ENCODE peak calls at places on chromosomes 4 and X, in nine cellular contexts. L, V, N, H, F, Y, U, T and D are unnamed samples.

GRCh38 chr4:102497986-102498385 is 3.2 kb upstream of the NFKB1 start:
- DNase-seq in U (no peak), N (no peak), V (no peak), Y (no peak), F (no peak), L (no peak), H (no peak), T (no peak), D (no peak)

GRCh38 chr4:37767546-37767945 is 58.9 kb upstream of the PGM2 start:
- DNase-seq in N (peak; percentile 78), Y (no peak), F (peak; percentile 57), V (peak; percentile 9), H (no peak), U (peak; percentile 66), T (no peak), L (peak; percentile 68), D (peak; percentile 69)

GRCh38 chrX:130778773-130779172 is 124.2 kb downstream of the ENOX2 start:
- DNase-seq in F (no peak), Y (no peak), T (no peak), L (peak; percentile 16), U (no peak), H (no peak), V (no peak), N (no peak), D (no peak)

GRCh38 chrX:42803320-42803719 is 25.4 kb upstream of the PPP1R2C start:
- DNase-seq in V (no peak), H (no peak), U (no peak), F (peak; percentile 66), N (no peak), Y (no peak), T (no peak), L (peak; percentile 74), D (no peak)

GRCh38 chr4:156956359-156956758 is 15.2 kb downstream of the PDGFC start:
- DNase-seq in U (no peak), H (no peak), T (no peak), Y (no peak), N (no peak), F (no peak), V (no peak), L (no peak), D (no peak)

GRCh38 chrX:16479206-16479869 is 170.6 kb upstream of the S100G start:
- DNase-seq in N (no peak), H (no peak), F (peak; percentile 69), U (no peak), T (no peak), Y (no peak), V (peak; percentile 86), L (peak; percentile 77), D (no peak)

GRCh38 chrX:9342581-9343051 is 122.2 kb upstream of the TBL1X start:
- DNase-seq in T (peak; percentile 55), U (peak; percentile 76), L (peak; percentile 80), N (peak; percentile 78), Y (peak; percentile 71), V (peak; percentile 73), H (peak; percentile 44), F (peak; percentile 71), D (peak; percentile 86)

GRCh38 chrX:78035061-78035460 is 65.6 kb upstream of the PGAM4 start:
- DNase-seq in F (no peak), L (no peak), T (no peak), V (no peak), Y (no peak), U (no peak), N (no peak), H (no peak), D (no peak)

GRCh38 chr4:89590102-89590501 is 246.9 kb downstream of the SNCA start:
- DNase-seq in N (no peak), L (no peak), Y (no peak), T (no peak), F (no peak), H (no peak), V (no peak), U (no peak), D (no peak)

GRCh38 chr4:19803406-19803805 is 448.3 kb upstream of the SLIT2 start:
- DNase-seq in U (no peak), T (no peak), H (no peak), V (no peak), N (no peak), Y (no peak), F (peak; percentile 15), L (peak; percentile 28), D (no peak)

GRCh38 chrX:23764585-23764984 is 18.4 kb upstream of the SAT1 start:
- DNase-seq in V (no peak), T (no peak), H (no peak), L (no peak), N (no peak), F (no peak), U (no peak), Y (no peak), D (no peak)

GRCh38 chr4:1105662-1106061 is 7.7 kb downstream of the RNF212 start:
- DNase-seq in Y (no peak), T (no peak), V (no peak), N (no peak), L (no peak), H (no peak), U (no peak), F (no peak), D (no peak)

GRCh38 chrX:147217334-147217733 is 402.8 kb upstream of the CXorf51A start:
- DNase-seq in H (no peak), U (no peak), Y (no peak), V (no peak), F (no peak), L (no peak), N (no peak), T (no peak), D (no peak)

GRCh38 chrX:71846429-71846828 is 64.2 kb upstream of the NHSL2 start:
- DNase-seq in V (no peak), H (no peak), U (no peak), T (no peak), F (peak; percentile 72), N (no peak), L (peak; percentile 80), Y (no peak), D (no peak)

GRCh38 chr4:56004235-56004634 is 55.5 kb downstream of the CEP135 start:
- DNase-seq in T (no peak), H (no peak), L (no peak), F (no peak), Y (no peak), V (no peak), N (no peak), U (no peak), D (no peak)

GRCh38 chr4:127631420-127631819 is 1.3 kb upstream of the INTU start:
- DNase-seq in F (no peak), U (no peak), N (no peak), H (no peak), Y (no peak), L (peak; percentile 17), T (no peak), V (peak; percentile 17), D (no peak)

GRCh38 chr4:24657768-24658617 is 73.6 kb upstream of the DHX15 start:
- DNase-seq in N (peak; percentile 58), T (no peak), V (peak; percentile 24), Y (peak; percentile 47), U (peak; percentile 26), L (peak; percentile 97), F (peak; percentile 97), H (no peak), D (no peak)

GRCh38 chrX:94695910-94696309 is 1021.9 kb downstream of the FAM133A start:
- DNase-seq in L (no peak), V (no peak), N (no peak), T (no peak), F (no peak), U (no peak), Y (no peak), H (no peak), D (no peak)

DNA sequence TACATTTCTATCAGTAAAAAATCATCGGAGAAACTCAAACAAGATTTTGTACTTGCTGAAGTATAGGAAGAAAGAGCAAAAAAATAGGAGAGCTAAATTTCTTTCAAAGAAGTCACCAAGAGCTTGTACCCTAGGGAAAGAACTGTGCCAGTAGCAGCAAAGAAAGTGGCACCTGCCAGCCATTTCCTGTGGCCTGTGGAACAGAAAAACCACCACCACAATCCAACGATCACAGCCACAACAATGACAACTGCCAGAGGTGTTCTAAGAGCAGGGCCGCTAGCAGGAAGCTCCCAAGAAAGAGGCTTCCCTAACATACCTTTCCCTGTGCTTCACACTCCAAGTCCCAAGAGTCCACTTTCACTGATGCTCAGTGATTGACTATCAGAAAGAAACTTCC is 266.1 kb upstream of the GPC4 start:
- DNase-seq in Y (no peak), V (no peak), L (no peak), H (no peak), T (no peak), F (no peak), U (no peak), N (no peak), D (no peak)
- H3K4me1 ChIP-seq in Y (no peaks in the 10 kb centered on the region), V (no peaks in the 10 kb centered on the region), L (no peaks in the 10 kb centered on the region), H (no peaks in the 10 kb centered on the region), T (no peaks in the 10 kb centered on the region), F (no peaks in the 10 kb centered on the region), U (no peaks in the 10 kb centered on the region), N (peaks cover 12% of the 10 kb centered on the region), D (no peaks in the 10 kb centered on the region)

GRCh38 chrX:68833855-68834331 is 5.1 kb downstream of the EFNB1 start:
- DNase-seq in U (no peak), L (no peak), Y (no peak), H (no peak), V (peak; percentile 72), F (no peak), T (peak; percentile 16), N (no peak), D (no peak)
- H3K4me3 ChIP-seq in U (peak overlapping the region; percentile 88), L (no peak overlapping the region), Y (no peak overlapping the region), H (no peak overlapping the region), V (no peak overlapping the region), F (no peak overlapping the region), T (no peak overlapping the region), N (no peak overlapping the region), D (no peak overlapping the region)

GRCh38 chr4:150515135-150515534 is 66.8 kb upstream of the MAB21L2 start:
- DNase-seq in Y (no peak), H (no peak), F (no peak), V (no peak), L (no peak), T (no peak), U (no peak), N (no peak), D (no peak)

GRCh38 chr4:150514709-150515108 is 67.2 kb upstream of the MAB21L2 start:
- DNase-seq in N (no peak), V (no peak), U (no peak), H (no peak), F (no peak), T (no peak), Y (no peak), L (no peak), D (no peak)

GRCh38 chr4:150510176-150510875 is 71.6 kb upstream of the MAB21L2 start:
- DNase-seq in T (no peak), V (no peak), L (peak; percentile 86), N (no peak), F (peak; percentile 85), U (no peak), Y (peak; percentile 6), H (no peak), D (no peak)
- H3K27ac ChIP-seq in T (peak overlapping the region; percentile 38), V (no peak overlapping the region), L (peak overlapping the region; percentile 80), N (no peak overlapping the region), F (peak overlapping the region; percentile 65), U (peak overlapping the region; percentile 47), Y (no peak overlapping the region), H (no peak overlapping the region), D (no peak overlapping the region)

DNA sequence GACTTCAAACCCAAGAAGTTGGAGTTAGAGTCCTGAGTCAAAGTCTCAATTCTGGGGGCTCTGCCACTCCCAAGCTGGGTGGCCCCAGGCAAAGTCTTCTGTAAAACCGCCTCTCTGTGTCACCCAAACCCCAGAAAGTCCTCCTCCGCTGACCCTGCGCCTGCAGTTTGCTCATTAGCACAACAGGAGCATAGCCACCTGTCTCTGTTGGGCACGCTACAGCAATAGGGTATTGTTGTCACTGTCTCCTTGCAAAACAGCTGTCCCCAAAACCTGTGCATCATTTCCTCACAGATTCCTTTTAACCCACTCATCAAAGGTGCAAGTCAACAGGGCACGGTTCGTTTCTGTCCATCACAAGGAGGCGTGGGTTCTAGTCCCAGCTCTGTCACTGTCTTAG is 8.0 kb upstream of the DGAT2L6 start:
- DNase-seq in V (no peak), F (no peak), H (no peak), T (no peak), U (no peak), L (no peak), Y (no peak), N (no peak), D (no peak)
- H3K4me1 ChIP-seq in V (no peaks in the 10 kb centered on the region), F (peaks cover 33% of the 10 kb centered on the region), H (no peaks in the 10 kb centered on the region), T (no peaks in the 10 kb centered on the region), U (peaks cover 6% of the 10 kb centered on the region), L (peaks cover 8% of the 10 kb centered on the region), Y (peaks cover 4% of the 10 kb centered on the region), N (no peaks in the 10 kb centered on the region), D (no peaks in the 10 kb centered on the region)